ENCODE peak calls at places on chromosome 12, in ten cellular contexts. E is neural progenitor cell, D is fibroblast of mammary gland, I is body of pancreas, R is heart right ventricle, W is fibroblast of pulmonary artery, N is mammary epithelial cell, S is BE2C, L is pancreas, V is heart left ventricle. A is an unnamed sample.

GRCh38 chr12:77190022-77190421 is 124.7 kb upstream of the E2F7 start:
- DNase-seq in E (no peak), D (peak), I (no peak), R (no peak), W (peak), N (peak), S (no peak), L (no peak), V (no peak), A (peak)

GRCh38 chr12:88904705-88905104 is 324.4 kb upstream of the KITLG start:
- DNase-seq in E (no peak), D (no peak), I (no peak), R (no peak), W (no peak), N (no peak), S (no peak), L (no peak), V (no peak), A (peak)

GRCh38 chr12:124548854-124549378 is 18.5 kb downstream of the NCOR2 start:
- DNase-seq in E (no peak), D (peak), I (peak), R (peak), W (peak), N (no peak), S (peak), L (peak), V (peak), A (peak)

GRCh38 chr12:109795023-109795422 is 38.2 kb downstream of the TRPV4 start:
- DNase-seq in E (no peak), D (peak), I (no peak), R (no peak), W (peak), N (peak), S (no peak), L (no peak), V (no peak), A (no peak)

GRCh38 chr12:8987163-8987562 is 2.2 kb upstream of the KLRG1 start:
- DNase-seq in E (no peak), D (no peak), I (no peak), R (no peak), W (no peak), N (no peak), S (no peak), L (no peak), V (no peak), A (no peak)

GRCh38 chr12:8953773-8954402 is 4.4 kb upstream of the M6PR start:
- DNase-seq in E (no peak), D (no peak), I (no peak), R (no peak), W (no peak), N (no peak), S (no peak), L (no peak), V (no peak), A (no peak)

GRCh38 chr12:56933826-56934625 is at the start of gene SDR9C7:
- DNase-seq in E (no peak), D (no peak), I (no peak), R (no peak), W (no peak), N (no peak), S (no peak), L (no peak), V (no peak), A (no peak)

GRCh38 chr12:38886064-38886463 is 19.3 kb downstream of the CPNE8 start:
- DNase-seq in E (no peak), D (peak), I (peak), R (no peak), W (peak), N (peak), S (peak), L (peak), V (no peak), A (peak)

GRCh38 chr12:105330938-105331804 is 680 bp downstream of the C12orf75 start:
- DNase-seq in E (peak), D (no peak), I (peak), R (peak), W (no peak), N (peak), S (peak), L (peak), V (peak), A (peak)

GRCh38 chr12:111404362-111405148 is 1.2 kb upstream of the SH2B3 start:
- DNase-seq in E (peak), D (no peak), I (peak), R (no peak), W (peak), N (no peak), S (no peak), L (no peak), V (peak), A (no peak)

GRCh38 chr12:75478395-75478794 is 2.2 kb upstream of the GLIPR1 start:
- DNase-seq in E (no peak), D (peak), I (no peak), R (no peak), W (peak), N (peak), S (no peak), L (no peak), V (no peak), A (peak)

GRCh38 chr12:2332947-2333346 is 280.2 kb downstream of the CACNA1C start:
- DNase-seq in E (no peak), D (no peak), I (no peak), R (peak), W (peak), N (no peak), S (no peak), L (no peak), V (no peak), A (peak)

DNA sequence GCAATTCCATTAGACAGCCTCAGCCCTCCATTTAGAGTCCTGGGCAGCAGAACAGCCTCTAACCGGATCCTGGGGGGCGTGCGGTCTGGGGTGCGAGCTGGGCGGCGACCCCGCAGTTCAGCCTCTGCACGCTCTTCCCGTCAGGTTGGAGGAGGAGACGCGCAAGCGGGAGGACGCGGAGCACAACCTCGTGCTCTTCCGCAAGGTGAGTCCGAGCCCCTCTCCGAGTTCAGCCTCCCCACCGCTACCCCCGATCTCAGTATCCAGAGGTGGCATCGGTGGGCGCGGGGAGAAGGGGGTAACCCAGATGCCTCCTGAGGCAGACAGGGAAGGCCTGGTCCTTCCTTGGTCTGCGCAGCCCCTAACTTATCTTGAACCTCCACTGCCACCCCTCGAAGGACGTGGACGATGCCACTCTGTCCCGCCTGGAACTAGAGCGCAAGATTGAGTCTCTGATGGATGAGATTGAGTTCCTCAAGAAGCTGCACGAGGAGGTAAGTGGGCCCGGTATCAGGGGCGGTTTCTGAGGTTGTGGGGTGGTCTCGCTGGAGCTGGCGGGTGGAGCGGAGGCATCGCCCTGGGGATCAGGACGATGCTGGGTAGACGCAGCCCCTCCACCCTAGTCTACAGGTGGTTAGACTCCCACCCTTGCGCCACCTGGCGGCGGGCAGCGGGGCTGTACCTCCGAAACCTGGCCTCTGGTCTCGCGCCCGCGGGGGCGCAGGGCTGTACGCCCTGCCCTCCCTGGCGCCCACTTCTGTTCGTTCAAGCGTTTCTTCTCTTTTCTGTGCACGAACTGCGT is 1.3 kb downstream of the PRPH start:
- DNase-seq in E (peak), D (no peak), I (peak), R (no peak), W (no peak), N (no peak), S (peak), L (peak), V (no peak), A (no peak)
- H3K4me3 ChIP-seq in E (peak), D (no peak), I (no peak), R (no peak), W (no peak), N (peak), S (peak), L (peak), V (no peak), A (no peak)

GRCh38 chr12:25404955-25405354 is 148.1 kb downstream of the LMNTD1 start:
- DNase-seq in E (peak), D (no peak), I (no peak), R (no peak), W (no peak), N (no peak), S (no peak), L (no peak), V (no peak), A (no peak)
- TF ChIP-seq CTCF in E (no peak), D (no peak), I (no peak), R (no peak), W (no peak), N (no peak), S (no peak), L (no peak), V (no peak), A (no peak)

GRCh38 chr12:6069452-6070093 is 54.9 kb downstream of the VWF start:
- DNase-seq in E (no peak), D (peak), I (no peak), R (no peak), W (peak), N (peak), S (no peak), L (no peak), V (no peak), A (peak)
- H3K4me3 ChIP-seq in E (no peak), D (no peak), I (no peak), R (no peak), W (no peak), N (no peak), S (no peak), L (no peak), V (no peak), A (no peak)

DNA sequence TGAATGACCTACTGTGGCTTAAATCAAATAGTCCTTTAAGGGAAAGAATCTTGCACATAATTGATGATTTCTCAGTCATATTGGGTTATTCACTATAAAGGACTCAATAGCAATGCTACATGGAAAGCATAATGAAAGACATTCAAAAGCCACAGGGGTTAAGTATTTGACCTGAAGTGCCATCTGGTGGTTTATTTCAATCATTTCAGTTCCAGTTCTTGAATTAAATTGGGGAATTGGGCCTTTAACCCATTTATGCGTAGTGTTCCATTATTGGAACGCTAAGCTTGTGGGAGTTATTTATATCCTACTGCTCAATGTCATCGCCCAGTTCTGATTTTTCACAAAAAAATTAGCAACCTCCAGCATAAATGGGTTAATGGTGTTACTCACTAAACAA is 41.3 kb upstream of the C12orf71 start:
- DNase-seq in E (peak), D (peak), I (no peak), R (no peak), W (peak), N (peak), S (no peak), L (no peak), V (no peak), A (no peak)
- TF ChIP-seq CTCF in E (peak), D (peak), I (peak), R (peak), W (peak), N (peak), S (peak), L (no peak), V (no peak), A (no peak)

GRCh38 chr12:5746020-5746419 is 199.0 kb downstream of the ANO2 start:
- DNase-seq in E (no peak), D (no peak), I (no peak), R (no peak), W (no peak), N (no peak), S (no peak), L (no peak), V (no peak), A (no peak)

GRCh38 chr12:5745251-5745888 is 199.7 kb downstream of the ANO2 start:
- DNase-seq in E (peak), D (peak), I (peak), R (peak), W (peak), N (peak), S (peak), L (peak), V (peak), A (peak)

GRCh38 chr12:5748027-5748426 is 197.0 kb downstream of the ANO2 start:
- DNase-seq in E (no peak), D (no peak), I (no peak), R (no peak), W (no peak), N (no peak), S (no peak), L (no peak), V (no peak), A (no peak)

GRCh38 chr12:5746917-5747316 is 198.1 kb downstream of the ANO2 start:
- DNase-seq in E (no peak), D (no peak), I (no peak), R (no peak), W (no peak), N (no peak), S (no peak), L (no peak), V (no peak), A (no peak)

GRCh38 chr12:5746496-5746895 is 198.6 kb downstream of the ANO2 start:
- DNase-seq in E (no peak), D (no peak), I (no peak), R (no peak), W (no peak), N (no peak), S (no peak), L (no peak), V (no peak), A (no peak)
- H3K4me3 ChIP-seq in E (no peak), D (no peak), I (no peak), R (no peak), W (no peak), N (no peak), S (no peak), L (no peak), V (no peak), A (no peak)

DNA sequence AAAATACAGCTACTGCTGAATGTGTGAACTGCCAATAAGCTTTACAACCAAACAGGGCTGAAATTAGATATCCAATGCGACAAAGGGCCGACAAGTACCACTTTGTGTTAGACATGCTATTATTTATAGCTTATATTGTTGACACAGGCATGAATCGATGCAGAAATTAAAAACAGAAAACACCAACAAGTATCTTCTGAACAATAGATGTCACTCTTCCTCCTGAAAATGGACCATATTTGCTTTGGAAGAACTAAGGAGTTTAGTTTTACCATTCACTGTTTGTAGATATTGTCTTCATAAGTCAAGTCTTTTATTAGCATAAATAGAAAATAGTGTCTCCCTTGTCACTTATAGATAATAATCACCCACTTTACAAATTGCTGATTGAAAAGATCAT is 86.5 kb downstream of the LRIG3 start:
- DNase-seq in E (no peak), D (peak), I (no peak), R (no peak), W (no peak), N (no peak), S (no peak), L (no peak), V (no peak), A (no peak)
- TF ChIP-seq CTCF in E (no peak), D (no peak), I (no peak), R (peak), W (no peak), N (peak), S (no peak), L (no peak), V (no peak), A (no peak)

GRCh38 chr12:49912846-49913245 is 9.1 kb upstream of the FAIM2 start:
- DNase-seq in E (no peak), D (no peak), I (peak), R (no peak), W (no peak), N (no peak), S (no peak), L (no peak), V (no peak), A (no peak)
- H3K4me3 ChIP-seq in E (no peak), D (no peak), I (no peak), R (no peak), W (no peak), N (no peak), S (no peak), L (no peak), V (no peak), A (no peak)

DNA sequence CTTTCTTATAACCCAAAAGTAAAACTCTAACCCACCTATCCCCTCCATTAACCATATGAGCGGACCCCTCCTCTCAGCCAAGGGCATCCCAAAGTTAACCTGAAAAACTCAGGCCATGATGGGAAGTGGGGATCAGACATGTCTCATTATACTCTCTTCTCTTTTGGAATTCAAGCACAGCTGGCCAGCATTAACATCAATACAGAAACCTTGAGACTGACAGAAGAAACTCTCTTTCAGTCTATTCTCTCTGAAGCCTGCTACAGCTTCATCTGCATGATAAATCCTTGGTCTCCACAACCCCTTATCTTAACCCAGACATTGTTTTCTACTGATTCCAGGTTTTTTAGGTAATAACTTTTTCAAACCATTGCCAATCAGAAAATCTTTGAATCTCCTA is 17.5 kb upstream of the SLCO1B3 start:
- DNase-seq in E (no peak), D (no peak), I (no peak), R (no peak), W (no peak), N (no peak), S (no peak), L (no peak), V (no peak), A (no peak)
- TF ChIP-seq CTCF in E (no peak), D (no peak), I (no peak), R (no peak), W (no peak), N (no peak), S (no peak), L (no peak), V (no peak), A (no peak)